ENCODE peak calls at places on chromosomes 3 and 15, in ten cellular contexts. L is NCI-H748 treated with DMSO at 0.1 percent for 48 hours; M is ELF-1; D is coronary artery; H is sigmoid colon; S is CD4-positive, alpha-beta memory T cell; R is MCF 10A; I is ecto neural progenitor cell; P is Daoy; K is mesothelial cell of epicardium. U is an unnamed sample.

GRCh38 chr3:43163895-43164493 is 58.1 kb upstream of the POMGNT2 start:
- DNase-seq in L (no peak), M (no peak), D (no peak), H (no peak), S (no peak), R (no peak), I (peak; percentile 16), P (no peak), K (no peak), U (no peak)

GRCh38 chr3:126964950-126965349 is 18.0 kb upstream of the PLXNA1 start:
- DNase-seq in L (no peak), M (no peak), D (no peak), H (peak; percentile 37), S (no peak), R (no peak), I (no peak), P (no peak), K (no peak), U (no peak)

GRCh38 chr3:114902691-114903101 is 244.4 kb downstream of the ZBTB20 start:
- DNase-seq in L (peak; percentile 26), M (peak; percentile 19), D (no peak), H (no peak), S (no peak), R (no peak), I (peak; percentile 51), P (no peak), K (no peak), U (no peak)

GRCh38 chr15:98428253-98428989 is 219.9 kb upstream of the IGF1R start:
- DNase-seq in L (peak; percentile 6), M (peak; percentile 92), D (peak; percentile 82), H (peak; percentile 85), S (no peak), R (peak; percentile 59), I (peak; percentile 90), P (peak; percentile 74), K (peak; percentile 68), U (no peak)

GRCh38 chr15:40111888-40112287 is 3.2 kb upstream of the BMF start:
- DNase-seq in L (no peak), M (no peak), D (no peak), H (no peak), S (no peak), R (no peak), I (peak; percentile 85), P (no peak), K (no peak), U (no peak)

GRCh38 chr3:185656321-185656840 is 70.3 kb downstream of the SENP2 start:
- DNase-seq in L (no peak), M (no peak), D (peak; percentile 88), H (peak; percentile 88), S (no peak), R (peak; percentile 93), I (no peak), P (peak; percentile 92), K (no peak), U (no peak)

GRCh38 chr3:46586738-46587246 is 20.7 kb upstream of the LRRC2 start:
- DNase-seq in L (no peak), M (no peak), D (no peak), H (no peak), S (no peak), R (no peak), I (no peak), P (no peak), K (no peak), U (no peak)

GRCh38 chr3:110343945-110344344 is 727.7 kb upstream of the NECTIN3 start:
- DNase-seq in L (no peak), M (no peak), D (no peak), H (no peak), S (no peak), R (no peak), I (no peak), P (no peak), K (no peak), U (no peak)

GRCh38 chr15:45670061-45670460 is 35.2 kb downstream of the SQOR start:
- DNase-seq in L (no peak), M (no peak), D (no peak), H (no peak), S (no peak), R (no peak), I (no peak), P (no peak), K (no peak), U (no peak)

GRCh38 chr3:144229237-144229830 is 257.7 kb downstream of the DIPK2A start:
- DNase-seq in L (no peak), M (no peak), D (no peak), H (no peak), S (no peak), R (peak; percentile 79), I (no peak), P (no peak), K (no peak), U (no peak)

GRCh38 chr15:59879506-59879905 is 124.6 kb upstream of the FOXB1 start:
- DNase-seq in L (no peak), M (no peak), D (no peak), H (no peak), S (no peak), R (peak; percentile 89), I (no peak), P (peak; percentile 70), K (no peak), U (no peak)

GRCh38 chr3:169594402-169594801 is 69.1 kb downstream of the MECOM start:
- DNase-seq in L (no peak), M (peak; percentile 4), D (no peak), H (no peak), S (no peak), R (no peak), I (no peak), P (no peak), K (no peak), U (no peak)

GRCh38 chr3:12508316-12508715 is 24.0 kb downstream of the TSEN2 start:
- DNase-seq in L (no peak), M (peak; percentile 19), D (peak; percentile 78), H (peak; percentile 83), S (no peak), R (peak; percentile 91), I (no peak), P (peak; percentile 92), K (no peak), U (no peak)

GRCh38 chr3:99859855-99860254 is 42.2 kb downstream of the CMSS1 start:
- DNase-seq in L (no peak), M (no peak), D (no peak), H (no peak), S (no peak), R (peak; percentile 58), I (no peak), P (peak; percentile 32), K (no peak), U (no peak)

GRCh38 chr3:94285874-94286273 is 223.0 kb downstream of the NSUN3 start:
- DNase-seq in L (no peak), M (no peak), D (no peak), H (no peak), S (no peak), R (peak; percentile 42), I (no peak), P (no peak), K (no peak), U (no peak)

GRCh38 chr15:64045774-64046346 is 425 bp downstream of the DAPK2 start:
- DNase-seq in L (no peak), M (no peak), D (no peak), H (no peak), S (no peak), R (no peak), I (peak; percentile 69), P (peak; percentile 21), K (no peak), U (no peak)

GRCh38 chr3:179967622-179968021 is 69.1 kb downstream of the PEX5L start:
- DNase-seq in L (no peak), M (no peak), D (no peak), H (no peak), S (no peak), R (peak; percentile 8), I (no peak), P (peak; percentile 72), K (no peak), U (no peak)

GRCh38 chr15:29276366-29276765 is 6.7 kb upstream of the NSMCE3 start:
- DNase-seq in L (no peak), M (no peak), D (no peak), H (no peak), S (no peak), R (no peak), I (no peak), P (no peak), K (no peak), U (no peak)

GRCh38 chr3:115784739-115785571 is 161.6 kb downstream of the GAP43 start:
- DNase-seq in L (peak; percentile 78), M (no peak), D (no peak), H (no peak), S (peak; percentile 38), R (no peak), I (no peak), P (peak; percentile 80), K (no peak), U (no peak)

U was measured in vagina.